ENCODE peak calls at places on chromosome 20, in six cellular contexts. One of them, this sample, is unnamed.

GRCh38 chr20:56187791-56188190 is 60.7 kb upstream of the MC3R start:
- DNase-seq in H7: no peak
- DNase-seq in adrenal gland: no peak
- DNase-seq in CD8-positive, alpha-beta memory T cell: no peak
- DNase-seq in NCI-H187 treated with DMSO at 0.1 percent for 48 hours: no peak
- DNase-seq in testis: peak; percentile 32
- DNase-seq in this sample: no peak

GRCh38 chr20:37901667-37902503 is 1.0 kb upstream of the VSTM2L start:
- DNase-seq in H7: peak; percentile 94
- DNase-seq in adrenal gland: peak; percentile 40
- DNase-seq in CD8-positive, alpha-beta memory T cell: no peak
- DNase-seq in NCI-H187 treated with DMSO at 0.1 percent for 48 hours: no peak
- DNase-seq in testis: peak; percentile 80
- DNase-seq in this sample: peak; percentile 82

GRCh38 chr20:38427655-38428023 is 7.5 kb downstream of the SNHG17 start:
- DNase-seq in H7: no peak
- DNase-seq in adrenal gland: no peak
- DNase-seq in CD8-positive, alpha-beta memory T cell: no peak
- DNase-seq in NCI-H187 treated with DMSO at 0.1 percent for 48 hours: no peak
- DNase-seq in testis: no peak
- DNase-seq in this sample: no peak

GRCh38 chr20:57205625-57206219 is 60.7 kb downstream of the BMP7 start:
- DNase-seq in H7: no peak
- DNase-seq in adrenal gland: no peak
- DNase-seq in CD8-positive, alpha-beta memory T cell: no peak
- DNase-seq in NCI-H187 treated with DMSO at 0.1 percent for 48 hours: no peak
- DNase-seq in testis: no peak
- DNase-seq in this sample: no peak

GRCh38 chr20:11496382-11496781 is 421.3 kb upstream of the BTBD3 start:
- DNase-seq in H7: no peak
- DNase-seq in adrenal gland: no peak
- DNase-seq in CD8-positive, alpha-beta memory T cell: no peak
- DNase-seq in NCI-H187 treated with DMSO at 0.1 percent for 48 hours: no peak
- DNase-seq in testis: no peak
- DNase-seq in this sample: no peak

GRCh38 chr20:8066662-8067061 is 47.1 kb upstream of the TMX4 start:
- DNase-seq in H7: no peak
- DNase-seq in adrenal gland: no peak
- DNase-seq in CD8-positive, alpha-beta memory T cell: no peak
- DNase-seq in NCI-H187 treated with DMSO at 0.1 percent for 48 hours: no peak
- DNase-seq in testis: no peak
- DNase-seq in this sample: no peak

GRCh38 chr20:51569815-51570741 is 27.6 kb upstream of the NFATC2 start:
- DNase-seq in H7: no peak
- DNase-seq in adrenal gland: no peak
- DNase-seq in CD8-positive, alpha-beta memory T cell: no peak
- DNase-seq in NCI-H187 treated with DMSO at 0.1 percent for 48 hours: no peak
- DNase-seq in testis: no peak
- DNase-seq in this sample: no peak

GRCh38 chr20:51511861-51512619 is 30.5 kb downstream of the NFATC2 start:
- DNase-seq in H7: no peak
- DNase-seq in adrenal gland: no peak
- DNase-seq in CD8-positive, alpha-beta memory T cell: no peak
- DNase-seq in NCI-H187 treated with DMSO at 0.1 percent for 48 hours: no peak
- DNase-seq in testis: no peak
- DNase-seq in this sample: no peak